ENCODE peak calls at places on chromosomes 13 and 19, in seven cellular contexts. V, P, G, X, Y, D and I are unnamed samples.

GRCh38 chr19:870314-870713 is 10.8 kb downstream of the CFD start:
- DNase-seq in G (no peak), V (no peak), Y (no peak), P (no peak), X (no peak), D (no peak), I (no peak)

GRCh38 chr19:8194528-8195275 is 14.5 kb upstream of the CERS4 start:
- DNase-seq in Y (no peak), X (peak), G (peak), V (no peak), D (peak), P (no peak), I (no peak)

GRCh38 chr19:40265055-40265762 is 19.9 kb downstream of the AKT2 start:
- DNase-seq in X (no peak), V (no peak), G (no peak), P (no peak), D (no peak), Y (no peak), I (no peak)

GRCh38 chr13:35898041-35898440 is 233.1 kb downstream of the DCLK1 start:
- DNase-seq in V (no peak), G (no peak), P (no peak), X (no peak), Y (no peak), D (no peak), I (no peak)

GRCh38 chr19:8722032-8722431 is 598 bp downstream of the OR2Z1 start:
- DNase-seq in G (no peak), P (no peak), D (no peak), Y (no peak), V (no peak), X (no peak), I (no peak)

GRCh38 chr13:106858910-106859309 is 291.0 kb upstream of the ARGLU1 start:
- DNase-seq in P (no peak), G (no peak), X (no peak), Y (no peak), D (no peak), V (peak), I (peak)

GRCh38 chr13:91722267-91722884 is 324.0 kb downstream of the GPC5 start:
- DNase-seq in D (no peak), G (peak), Y (no peak), V (peak), P (no peak), X (no peak), I (peak)

GRCh38 chr13:60074397-60074796 is 89.3 kb downstream of the DIAPH3 start:
- DNase-seq in P (no peak), G (no peak), D (no peak), X (no peak), V (no peak), Y (no peak), I (no peak)

GRCh38 chr13:21012841-21013681 is 48.3 kb downstream of the LATS2 start:
- DNase-seq in G (no peak), P (no peak), X (no peak), D (no peak), Y (no peak), V (no peak), I (no peak)

GRCh38 chr19:43777163-43777700 is 3.5 kb downstream of the KCNN4 start:
- DNase-seq in G (no peak), D (no peak), X (no peak), V (no peak), Y (no peak), P (no peak), I (peak)

GRCh38 chr13:41550239-41550638 is 92.9 kb downstream of the RGCC start:
- DNase-seq in P (no peak), Y (no peak), V (no peak), G (no peak), X (no peak), D (no peak), I (peak)

GRCh38 chr19:45786533-45786894 is 4.2 kb upstream of the DMPK start:
- DNase-seq in G (no peak), X (no peak), Y (no peak), P (no peak), D (no peak), V (no peak), I (no peak)

GRCh38 chr13:34358811-34359513 is 541.0 kb downstream of the RFC3 start:
- DNase-seq in X (no peak), Y (no peak), G (peak), P (peak), V (no peak), D (no peak), I (no peak)

GRCh38 chr19:53873451-53874383 is 6.0 kb downstream of the MYADM start:
- DNase-seq in D (no peak), X (no peak), V (no peak), Y (no peak), P (no peak), G (no peak), I (peak)

GRCh38 chr13:29883941-29884518 is 33.6 kb upstream of the UBL3 start:
- DNase-seq in X (no peak), D (no peak), G (no peak), V (no peak), Y (no peak), P (no peak), I (no peak)

GRCh38 chr19:52993342-52994178 is 20.2 kb upstream of the ERVV-1 start:
- DNase-seq in V (peak), P (peak), Y (peak), D (peak), X (peak), G (peak), I (peak)

GRCh38 chr19:34560229-34560628 is 78.7 kb downstream of the WTIP start:
- DNase-seq in Y (no peak), G (no peak), D (no peak), X (no peak), P (no peak), V (peak), I (no peak)

GRCh38 chr19:4554717-4555116 is 4.8 kb downstream of the SEMA6B start:
- DNase-seq in V (no peak), X (no peak), G (no peak), D (no peak), Y (no peak), P (no peak), I (no peak)

GRCh38 chr19:4555657-4556561 is 3.6 kb downstream of the SEMA6B start:
- DNase-seq in G (no peak), Y (no peak), D (no peak), V (peak), P (no peak), X (no peak), I (peak)

GRCh38 chr19:4557186-4557970 is 2.1 kb downstream of the SEMA6B start:
- DNase-seq in G (no peak), P (no peak), D (no peak), Y (no peak), X (no peak), V (peak), I (peak)

GRCh38 chr19:4557971-4558941 is 1.2 kb downstream of the SEMA6B start:
- DNase-seq in G (no peak), Y (no peak), D (peak), V (peak), X (no peak), P (no peak), I (peak)

GRCh38 chr19:4556574-4557185 is 2.8 kb downstream of the SEMA6B start:
- DNase-seq in D (no peak), G (no peak), Y (no peak), V (peak), P (no peak), X (peak), I (peak)
- H3K4me3 ChIP-seq in D (no peak), G (no peak), Y (no peak), V (no peak), P (no peak), X (no peak), I (no peak)

GRCh38 chr13:39452412-39452811 is 150.6 kb downstream of the LHFPL6 start:
- DNase-seq in Y (no peak), G (no peak), P (no peak), D (no peak), V (no peak), X (no peak), I (no peak)

GRCh38 chr13:39450176-39450575 is 152.8 kb downstream of the LHFPL6 start:
- DNase-seq in Y (no peak), G (no peak), P (no peak), V (no peak), X (no peak), D (no peak), I (no peak)

GRCh38 chr13:39451301-39451700 is 151.7 kb downstream of the LHFPL6 start:
- DNase-seq in D (no peak), P (no peak), X (no peak), Y (no peak), G (peak), V (no peak), I (no peak)

GRCh38 chr13:39451860-39452301 is 151.1 kb downstream of the LHFPL6 start:
- DNase-seq in X (peak), G (peak), D (no peak), V (no peak), P (peak), Y (no peak), I (no peak)

DNA sequence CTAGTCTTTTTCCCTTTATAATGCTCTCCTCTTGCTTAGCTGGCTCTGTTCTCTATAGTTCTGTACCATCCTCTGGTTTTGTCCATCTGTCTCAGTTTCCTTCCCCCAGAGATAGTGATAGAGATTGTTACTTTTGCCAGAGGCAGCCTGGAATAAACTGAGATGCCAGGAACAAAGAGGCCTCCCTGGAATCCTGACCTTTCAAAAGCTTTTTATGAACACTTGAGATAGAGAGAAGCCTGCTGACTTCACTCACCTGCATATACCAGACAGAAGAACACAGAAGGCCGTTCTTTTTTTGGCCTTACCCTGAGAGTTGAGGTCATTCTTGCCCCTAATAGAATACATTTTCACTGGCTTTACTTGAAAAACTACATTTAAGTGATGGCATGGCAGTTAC is 150.2 kb downstream of the LHFPL6 start:
- DNase-seq in P (no peak), Y (no peak), G (no peak), D (no peak), V (no peak), X (no peak), I (no peak)
- H3K4me3 ChIP-seq in P (no peak), Y (no peak), G (no peak), D (no peak), V (no peak), X (no peak), I (no peak)

GRCh38 chr13:113862191-113862765 is 1.6 kb downstream of the GAS6 start:
- DNase-seq in D (no peak), X (no peak), P (no peak), Y (no peak), V (no peak), G (no peak), I (peak)

GRCh38 chr13:113864303-113864890 is 521 bp upstream of the GAS6 start:
- DNase-seq in G (no peak), Y (no peak), V (no peak), X (no peak), P (no peak), D (no peak), I (peak)

GRCh38 chr13:113863511-113864302 is at the start of gene GAS6:
- DNase-seq in Y (peak), G (peak), D (no peak), X (peak), P (no peak), V (peak), I (peak)

GRCh38 chr13:113861433-113862030 is 2.3 kb downstream of the GAS6 start:
- DNase-seq in V (no peak), G (no peak), D (no peak), P (no peak), X (no peak), Y (no peak), I (peak)

DNA sequence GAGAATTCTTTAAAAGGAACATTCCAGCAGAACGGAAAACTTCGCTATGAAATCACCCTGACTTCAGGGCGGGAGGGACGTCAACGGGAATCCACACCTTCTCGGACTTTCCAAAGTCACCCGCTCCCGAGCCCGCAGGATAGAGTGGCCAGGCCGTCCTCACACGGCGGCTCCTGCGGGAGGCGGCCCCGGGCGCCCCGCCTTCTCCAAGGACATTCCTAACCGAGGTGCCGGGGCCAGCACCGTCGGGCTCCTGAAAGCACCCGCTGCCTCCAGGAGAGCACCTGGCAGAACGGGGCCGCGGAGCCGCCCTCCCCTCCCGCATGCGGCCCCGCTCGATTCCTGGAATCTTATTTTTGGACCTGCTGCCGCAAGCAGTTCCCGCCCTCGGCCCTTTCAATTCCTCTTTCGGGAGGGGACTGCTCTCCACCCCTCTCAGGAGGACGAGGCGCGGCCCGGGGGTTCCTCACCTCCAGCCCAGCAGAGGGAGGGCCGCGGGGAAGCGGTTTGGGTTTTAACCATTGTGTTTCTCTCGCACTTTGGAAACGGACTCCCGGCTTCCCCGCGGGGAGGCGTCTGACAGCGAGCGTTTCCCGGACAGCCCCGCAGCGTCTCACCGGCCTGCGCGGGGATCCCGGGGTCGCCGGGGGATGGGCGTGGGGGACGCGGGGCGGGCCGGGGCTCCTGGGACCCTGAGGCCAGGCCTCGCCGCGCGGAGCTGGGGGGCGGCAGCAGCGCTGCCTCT is 938 bp downstream of the GAS6 start:
- DNase-seq in G (peak), Y (no peak), P (no peak), D (no peak), X (no peak), V (peak), I (peak)
- H3K4me3 ChIP-seq in G (peak), Y (peak), P (peak), D (peak), X (peak), V (peak), I (peak)

DNA sequence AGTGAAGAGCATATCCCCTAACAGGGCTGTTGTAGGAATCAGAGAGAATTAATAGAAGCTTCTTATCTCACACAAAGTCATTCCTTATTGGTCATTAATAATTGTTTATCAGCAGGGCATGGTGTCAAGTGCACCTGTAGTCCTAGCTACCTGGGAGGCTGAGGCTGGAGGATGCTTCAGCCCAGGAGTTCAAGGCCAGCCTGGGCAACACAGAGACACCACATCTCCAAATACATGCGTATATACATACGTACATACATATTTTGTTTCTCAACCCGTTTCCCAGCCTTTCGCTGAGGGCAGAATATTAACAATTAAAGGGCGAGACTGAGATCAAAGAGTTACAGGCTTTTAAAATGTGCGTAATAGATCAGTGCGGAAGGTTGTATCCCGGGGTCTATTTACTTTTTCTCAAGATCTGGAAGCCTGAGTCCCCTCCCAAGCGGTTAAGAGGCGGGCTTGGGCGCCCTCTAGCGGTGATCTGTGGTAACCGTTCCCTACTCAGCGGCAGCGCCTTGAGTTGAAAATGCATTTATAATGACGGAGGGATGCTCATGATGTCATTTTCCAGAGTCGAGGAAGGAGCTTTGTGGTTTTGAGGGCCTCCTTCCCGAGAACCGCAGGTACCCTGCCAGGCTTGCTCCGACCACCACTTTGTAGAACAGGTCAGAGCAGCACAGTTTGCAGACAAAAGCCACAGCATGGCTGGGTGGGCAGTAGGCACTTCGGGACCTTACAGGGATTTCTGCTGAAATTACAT is 169.6 kb upstream of the GPR12 start:
- DNase-seq in V (peak), G (peak), P (no peak), D (peak), X (peak), Y (peak), I (peak)
- H3K4me3 ChIP-seq in V (peak), G (no peak), P (peak), D (no peak), X (no peak), Y (no peak), I (no peak)

GRCh38 chr19:30229524-30230174 is 142.5 kb upstream of the ZNF536 start:
- DNase-seq in X (peak), Y (no peak), V (peak), D (no peak), P (no peak), G (no peak), I (peak)
- H3K4me3 ChIP-seq in X (no peak), Y (peak), V (peak), D (no peak), P (no peak), G (no peak), I (no peak)

DNA sequence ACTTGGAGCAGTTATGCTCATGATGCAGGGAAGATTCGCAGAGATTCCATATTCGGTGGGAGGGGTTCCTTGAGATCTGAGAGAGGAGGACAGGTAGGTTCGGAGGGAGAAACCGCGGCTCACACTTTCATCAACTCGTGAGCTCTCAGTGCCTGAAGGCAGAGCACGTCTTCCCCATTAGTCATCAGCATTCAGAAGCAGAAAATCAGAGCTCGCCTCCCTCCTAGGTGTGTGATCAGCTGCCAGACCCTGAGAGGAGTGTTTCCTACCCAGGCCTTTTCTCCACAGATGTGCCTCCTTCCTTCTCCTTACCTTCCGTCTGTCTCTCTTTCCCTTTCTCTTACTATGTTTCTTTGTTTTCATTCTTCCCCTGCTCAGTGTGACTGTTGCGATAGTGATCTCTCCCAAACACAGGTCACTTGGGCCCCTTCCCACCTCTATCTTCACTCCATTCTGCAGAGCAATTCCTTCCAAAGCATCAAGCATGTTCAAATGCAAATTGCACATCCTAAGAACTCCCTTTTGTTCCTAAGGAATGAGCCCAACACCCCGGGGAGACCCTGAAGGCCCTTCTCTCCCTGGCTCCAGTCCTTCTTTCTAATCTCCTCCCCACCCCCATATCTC is 389.5 kb downstream of the UQCRFS1 start:
- DNase-seq in P (no peak), D (no peak), V (peak), G (no peak), X (no peak), Y (peak), I (peak)
- H3K4me3 ChIP-seq in P (no peak), D (no peak), V (peak), G (no peak), X (no peak), Y (no peak), I (no peak)